ENCODE peak calls at places on chromosomes 12 and 14, in five cellular contexts. Z, A, H, K and T are unnamed samples.

GRCh38 chr12:31768046-31768445 is 39.2 kb upstream of the AMN1 start:
- DNase-seq in Z (no peak), K (no peak), A (no peak), H (no peak), T (no peak)

GRCh38 chr12:32877670-32878459 is 18.7 kb downstream of the PKP2 start:
- DNase-seq in K (no peak), A (no peak), Z (no peak), H (no peak), T (peak)

GRCh38 chr14:54258382-54258781 is 138.4 kb upstream of the CDKN3 start:
- DNase-seq in K (no peak), H (no peak), A (peak), Z (no peak), T (no peak)

GRCh38 chr12:54352022-54352531 is 12.2 kb downstream of the GPR84 start:
- DNase-seq in Z (no peak), H (peak), K (peak), A (no peak), T (peak)

GRCh38 chr12:32025906-32026305 is 66.7 kb downstream of the RESF1 start:
- DNase-seq in Z (peak), H (no peak), K (no peak), A (no peak), T (no peak)

GRCh38 chr14:39773387-39773786 is 341.2 kb upstream of the FBXO33 start:
- DNase-seq in K (no peak), Z (no peak), A (no peak), H (no peak), T (no peak)

GRCh38 chr14:33916663-33917565 is 34.0 kb downstream of the EGLN3 start:
- DNase-seq in H (no peak), A (no peak), Z (no peak), K (peak), T (no peak)

GRCh38 chr14:66496911-66497310 is 10.7 kb downstream of the CCDC196 start:
- DNase-seq in K (no peak), H (no peak), A (no peak), Z (no peak), T (no peak)

GRCh38 chr14:103021817-103022668 is 35.3 kb downstream of the CDC42BPB start:
- DNase-seq in K (no peak), A (no peak), Z (no peak), H (peak), T (no peak)

GRCh38 chr12:92070054-92070863 is 75.4 kb downstream of the BTG1 start:
- DNase-seq in K (no peak), H (no peak), A (peak), Z (no peak), T (no peak)

GRCh38 chr12:72273499-72273837 is 1.3 kb downstream of the TRHDE start:
- DNase-seq in K (no peak), A (no peak), H (no peak), Z (no peak), T (no peak)

GRCh38 chr12:132285991-132286681 is 43.3 kb downstream of the GALNT9 start:
- DNase-seq in Z (no peak), K (no peak), H (peak), A (peak), T (peak)

GRCh38 chr14:25953532-25954144 is 644.2 kb downstream of the NOVA1 start:
- DNase-seq in Z (no peak), H (no peak), K (no peak), A (no peak), T (no peak)

GRCh38 chr14:64801046-64801445 is 78.7 kb downstream of the SPTB start:
- DNase-seq in H (no peak), Z (no peak), A (no peak), K (no peak), T (no peak)

GRCh38 chr12:123271182-123271491 is 519 bp downstream of the CDK2AP1 start:
- DNase-seq in A (peak), H (peak), Z (no peak), K (peak), T (peak)

GRCh38 chr14:93974833-93975232 is 1.5 kb downstream of the ASB2 start:
- DNase-seq in K (no peak), H (no peak), Z (no peak), A (no peak), T (no peak)

GRCh38 chr12:72570601-72571000 is 298.4 kb downstream of the TRHDE start:
- DNase-seq in H (no peak), A (peak), Z (no peak), K (no peak), T (peak)

GRCh38 chr14:103257211-103257962 is 76.7 kb upstream of the EIF5 start:
- DNase-seq in K (no peak), Z (no peak), A (no peak), H (peak), T (no peak)

GRCh38 chr12:26643532-26644315 is 189.3 kb downstream of the ITPR2 start:
- DNase-seq in K (no peak), H (no peak), Z (no peak), A (no peak), T (no peak)

GRCh38 chr14:103001226-103001625 is 56.1 kb downstream of the CDC42BPB start:
- DNase-seq in K (no peak), Z (no peak), H (no peak), A (no peak), T (no peak)

DNA sequence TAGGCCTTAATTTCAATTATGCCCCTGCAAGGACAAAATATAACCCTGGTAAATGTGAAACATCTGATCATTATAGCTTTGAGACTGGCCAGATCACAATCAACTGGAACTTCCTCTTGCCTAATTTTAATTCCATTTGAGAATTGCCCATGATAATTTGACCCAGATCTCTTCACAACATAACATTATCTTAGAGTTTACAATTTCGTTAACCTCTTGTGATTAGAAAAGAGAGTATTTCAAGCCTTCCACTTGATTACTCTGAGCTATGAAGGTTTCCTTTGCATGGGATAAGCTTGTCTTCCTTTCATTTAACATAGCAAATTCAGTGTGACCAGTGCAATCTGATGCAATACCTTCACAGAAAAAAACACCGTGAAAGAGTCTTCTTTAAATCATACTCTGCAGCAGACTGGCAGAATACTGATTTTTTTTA is 143.6 kb downstream of the DUSP6 start:
- DNase-seq in A (no peak), Z (no peak), K (no peak), H (peak), T (peak)
- TF ChIP-seq MXI1 in A (no peak), Z (no peak), K (no peak), H (no peak), T (peak)

GRCh38 chr12:113416091-113416754 is 6.0 kb upstream of the SDSL start:
- DNase-seq in H (no peak), A (no peak), K (peak), Z (no peak), T (no peak)

GRCh38 chr12:113414519-113415038 is 7.6 kb upstream of the SDSL start:
- DNase-seq in A (no peak), H (no peak), Z (no peak), K (no peak), T (no peak)

GRCh38 chr12:113409462-113410124 is 5.9 kb upstream of the SDS start:
- DNase-seq in K (no peak), A (no peak), H (no peak), Z (no peak), T (no peak)

GRCh38 chr12:113418213-113418879 is 3.8 kb upstream of the SDSL start:
- DNase-seq in H (peak), K (no peak), A (peak), Z (no peak), T (no peak)

GRCh38 chr12:113413488-113413939 is 8.7 kb upstream of the SDSL start:
- DNase-seq in K (no peak), H (peak), Z (no peak), A (peak), T (no peak)
- TF ChIP-seq MXI1 in K (no peak), H (no peak), Z (no peak), A (no peak), T (no peak)

DNA sequence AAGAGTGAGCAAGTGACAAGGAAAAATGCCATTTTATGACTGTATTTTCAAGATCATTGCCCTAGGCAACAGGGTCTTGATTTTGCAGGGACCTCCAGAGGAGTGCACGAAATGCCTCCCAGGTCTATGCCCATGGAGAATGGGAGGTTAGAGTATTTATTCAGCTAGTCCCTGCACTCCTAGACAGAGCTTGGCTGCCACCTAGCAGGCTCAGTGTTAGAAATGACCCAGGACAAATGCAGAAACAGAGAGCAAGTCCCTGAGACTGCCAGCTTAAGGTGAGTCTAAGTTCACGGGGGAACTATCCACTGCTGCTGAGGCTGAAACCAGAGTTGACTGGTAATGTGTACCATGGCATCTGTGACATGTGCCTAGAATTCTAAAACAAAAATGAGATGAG is 506.4 kb downstream of the MED13L start:
- DNase-seq in A (peak), K (no peak), Z (no peak), H (no peak), T (peak)
- TF ChIP-seq MXI1 in A (no peak), K (no peak), Z (no peak), H (no peak), T (no peak)

GRCh38 chr12:24977711-24978110 is 28.8 kb upstream of the BCAT1 start:
- DNase-seq in K (no peak), Z (no peak), H (no peak), A (no peak), T (no peak)
- TF ChIP-seq MXI1 in K (no peak), Z (no peak), H (no peak), A (no peak), T (no peak)

DNA sequence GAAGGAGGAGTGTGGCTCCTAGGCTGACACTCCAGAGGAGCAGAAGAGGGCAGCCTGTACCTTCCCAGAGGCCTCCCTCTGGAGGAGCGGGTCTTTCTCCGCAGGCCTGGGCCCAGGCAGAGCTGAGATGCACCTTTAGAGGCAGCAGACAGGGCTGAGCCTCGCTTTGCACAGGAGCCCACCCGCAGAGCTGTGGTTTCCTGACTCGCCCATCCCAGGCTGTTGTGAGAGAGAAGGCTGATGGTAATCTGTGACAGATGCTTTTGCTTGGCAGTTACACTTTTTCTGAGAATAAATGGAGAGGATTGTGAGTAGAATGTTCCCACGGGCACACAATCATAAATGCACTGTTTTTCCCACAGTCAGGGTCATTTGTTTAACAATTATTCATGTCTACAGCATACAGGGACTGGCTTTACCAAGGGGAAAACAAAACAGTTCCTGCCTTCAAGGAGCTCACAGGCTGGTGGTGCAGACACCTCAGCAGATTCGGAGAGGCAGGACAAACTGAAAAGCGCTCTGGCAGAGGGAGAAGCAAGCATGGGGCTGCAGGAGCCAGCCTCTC is 13.9 kb downstream of the EVL start:
- DNase-seq in H (peak), A (no peak), Z (no peak), K (peak), T (peak)
- TF ChIP-seq MXI1 in H (no peak), A (no peak), Z (no peak), K (no peak), T (peak)

GRCh38 chr14:38211258-38211735 is 3.6 kb downstream of the SSTR1 start:
- DNase-seq in Z (no peak), A (no peak), K (no peak), H (no peak), T (no peak)
- TF ChIP-seq MXI1 in Z (no peak), A (no peak), K (no peak), H (no peak), T (no peak)

GRCh38 chr12:79547044-79547734 is 143.6 kb downstream of the PAWR start:
- DNase-seq in H (peak), K (no peak), A (peak), Z (no peak), T (no peak)
- TF ChIP-seq MXI1 in H (no peak), K (no peak), A (no peak), Z (no peak), T (no peak)

DNA sequence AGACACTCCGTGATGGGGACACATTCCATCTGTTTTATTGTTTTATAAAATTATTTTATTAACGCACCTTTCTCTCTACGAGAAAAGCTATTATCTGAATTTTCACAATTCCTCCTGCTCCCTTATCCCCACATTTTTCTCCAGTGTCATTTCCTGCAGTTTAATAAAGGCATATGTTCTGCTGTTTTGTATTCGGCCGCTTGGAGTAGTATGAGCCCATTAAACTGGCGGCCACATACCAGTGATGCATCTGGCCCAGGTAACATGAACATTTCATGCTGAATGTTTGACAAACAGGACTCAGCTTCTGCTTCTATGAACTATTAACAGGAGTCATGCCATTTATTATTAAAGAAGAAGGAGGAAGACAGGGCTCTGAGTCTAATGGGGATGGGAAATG is 511.0 kb downstream of the TMEM121 start:
- DNase-seq in K (peak), Z (no peak), A (no peak), H (no peak), T (no peak)
- TF ChIP-seq MXI1 in K (no peak), Z (no peak), A (no peak), H (no peak), T (no peak)

GRCh38 chr12:64452559-64453329 is 824 bp downstream of the TBK1 start:
- DNase-seq in A (peak), H (peak), K (no peak), Z (no peak), T (peak)

GRCh38 chr12:64446295-64446694 is 5.6 kb upstream of the TBK1 start:
- DNase-seq in K (no peak), H (no peak), Z (no peak), A (no peak), T (no peak)

GRCh38 chr12:64451687-64452558 is at the start of gene TBK1:
- DNase-seq in A (peak), K (peak), H (peak), Z (peak), T (peak)

GRCh38 chr12:64450711-64451486 is 1.0 kb upstream of the TBK1 start:
- DNase-seq in H (peak), Z (no peak), A (peak), K (no peak), T (peak)

GRCh38 chr12:64450057-64450640 is 1.8 kb upstream of the TBK1 start:
- DNase-seq in H (no peak), Z (no peak), K (no peak), A (no peak), T (no peak)
- TF ChIP-seq MXI1 in H (no peak), Z (no peak), K (no peak), A (no peak), T (no peak)

GRCh38 chr12:57309420-57309819 is 58.4 kb upstream of the STAC3 start:
- DNase-seq in A (no peak), Z (no peak), H (peak), K (no peak), T (no peak)
- TF ChIP-seq MXI1 in A (no peak), Z (no peak), H (no peak), K (no peak), T (no peak)